ENCODE peak calls at places on chromosomes 13 and 19, in nine cellular contexts. D is IMR-90, M is H1, Z is prostate gland, W is breast epithelium, E is adrenal gland, Q is upper lobe of left lung, X is uterus, C is GM12892. K is an unnamed sample.

GRCh38 chr13:77477299-77477848 is 58.1 kb upstream of the SCEL start:
- DNase-seq in E (no peak), Z (no peak), X (no peak), W (no peak), C (no peak), D (no peak), Q (no peak), M (no peak), K (no peak)

GRCh38 chr13:104641309-104641708 is 1575.1 kb upstream of the SLC10A2 start:
- DNase-seq in Q (no peak), W (no peak), M (no peak), D (peak; percentile 7), E (peak; percentile 76), X (no peak), Z (no peak), C (no peak), K (no peak)

GRCh38 chr13:38223093-38223492 is 126.6 kb upstream of the UFM1 start:
- DNase-seq in Z (no peak), M (peak; percentile 17), X (no peak), E (no peak), D (peak; percentile 1), Q (no peak), W (no peak), C (no peak), K (peak; percentile 3)

GRCh38 chr13:95530178-95530577 is 22.3 kb upstream of the CLDN10 start:
- DNase-seq in D (peak; percentile 5), C (no peak), Z (peak; percentile 52), M (no peak), Q (peak; percentile 84), E (no peak), W (no peak), X (no peak), K (no peak)

GRCh38 chr19:17330546-17331253 is 4.0 kb downstream of the ANO8 start:
- DNase-seq in E (no peak), C (no peak), D (no peak), X (no peak), W (no peak), Z (no peak), Q (no peak), M (no peak), K (no peak)

GRCh38 chr13:51148952-51149573 is 38.0 kb upstream of the C13orf42 start:
- DNase-seq in C (no peak), M (peak; percentile 66), Z (peak; percentile 42), W (peak; percentile 30), E (peak; percentile 79), X (peak; percentile 38), Q (no peak), D (peak; percentile 45), K (peak; percentile 18)

GRCh38 chr19:54114340-54114826 is 1.1 kb downstream of the TFPT start:
- DNase-seq in Z (peak; percentile 33), C (no peak), Q (peak; percentile 72), X (no peak), E (no peak), W (no peak), D (peak; percentile 18), M (no peak), K (no peak)

GRCh38 chr19:31139871-31140505 is 209.2 kb downstream of the TSHZ3 start:
- DNase-seq in C (no peak), D (peak; percentile 90), Q (no peak), Z (no peak), E (no peak), M (no peak), W (no peak), X (no peak), K (no peak)

GRCh38 chr13:59982631-59983382 is 180.9 kb downstream of the DIAPH3 start:
- DNase-seq in W (no peak), Q (no peak), C (no peak), E (no peak), X (no peak), M (no peak), Z (no peak), D (peak; percentile 38), K (peak; percentile 28)

GRCh38 chr19:6086081-6086858 is 24.0 kb downstream of the RFX2 start:
- DNase-seq in X (no peak), Q (no peak), M (no peak), Z (no peak), D (peak; percentile 71), W (no peak), E (no peak), C (no peak), K (no peak)

GRCh38 chr19:6090634-6091033 is 19.7 kb downstream of the RFX2 start:
- DNase-seq in X (no peak), Z (no peak), D (no peak), W (no peak), E (no peak), M (no peak), Q (no peak), C (no peak), K (no peak)

GRCh38 chr19:6084821-6085220 is 25.5 kb downstream of the RFX2 start:
- DNase-seq in E (no peak), D (no peak), C (no peak), M (no peak), Q (no peak), X (no peak), Z (no peak), W (no peak), K (no peak)

GRCh38 chr19:6088677-6089063 is 21.6 kb downstream of the RFX2 start:
- DNase-seq in X (no peak), M (no peak), Z (no peak), E (no peak), D (peak; percentile 49), C (no peak), W (no peak), Q (no peak), K (no peak)

GRCh38 chr19:6087074-6087506 is 23.2 kb downstream of the RFX2 start:
- DNase-seq in W (no peak), D (no peak), Z (no peak), E (no peak), Q (no peak), C (no peak), M (no peak), X (no peak), K (no peak)
- TF ChIP-seq POLR2A in W (no peak), D (no peak), Z (no peak), E (no peak), Q (no peak), C (peak; percentile 51), M (no peak), X (no peak), K (no peak)

DNA sequence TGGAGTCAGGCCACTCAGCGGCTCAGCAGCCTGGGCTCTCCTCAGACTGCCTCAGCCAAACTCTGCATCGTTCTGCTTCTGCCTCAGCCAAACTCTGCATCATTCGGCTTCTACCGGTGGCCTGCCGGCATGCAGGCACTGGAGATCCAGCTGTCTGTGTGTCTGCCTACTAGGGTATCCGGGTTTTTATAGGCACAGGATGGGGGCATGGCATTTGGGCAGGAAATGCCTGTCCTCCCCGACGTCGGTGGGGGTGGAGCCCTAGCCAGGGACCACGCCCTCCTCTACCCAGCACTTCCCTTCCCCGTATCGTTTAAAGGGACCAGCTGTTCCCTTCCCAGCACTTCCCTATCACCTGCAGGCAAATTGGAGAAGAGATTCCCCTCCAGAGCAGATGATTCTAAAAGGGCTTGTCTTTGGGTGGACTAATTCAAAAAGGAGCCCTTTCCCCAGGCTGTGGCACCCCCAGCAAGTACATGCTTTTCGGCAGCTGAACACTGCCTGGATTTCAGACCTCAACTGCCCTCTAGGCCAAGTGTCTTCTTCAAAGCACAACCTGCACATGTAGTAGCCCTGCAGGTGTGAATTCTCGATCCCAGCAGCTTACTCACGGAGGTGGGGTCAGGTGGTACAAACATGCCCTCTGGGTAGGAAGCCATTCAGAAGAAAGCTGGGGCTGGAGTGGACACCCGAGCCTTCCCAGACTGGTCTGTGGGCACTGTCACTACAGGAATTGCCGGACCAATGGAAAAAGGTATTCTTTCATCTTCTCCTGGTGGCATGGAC is 25.5 kb upstream of the GPR12 start:
- DNase-seq in E (no peak), W (no peak), D (no peak), C (no peak), Q (peak; percentile 27), Z (no peak), X (no peak), M (no peak), K (no peak)
- TF ChIP-seq POLR2A in E (no peak), W (no peak), D (no peak), C (no peak), Q (no peak), Z (no peak), X (no peak), M (peak; percentile 60), K (peak; percentile 39)

GRCh38 chr13:41193919-41194824 is at the start of gene KBTBD7:
- DNase-seq in D (peak; percentile 98), Z (peak; percentile 90), C (peak; percentile 73), E (peak; percentile 96), W (peak; percentile 85), Q (peak; percentile 97), X (peak; percentile 96), M (peak; percentile 85), K (peak; percentile 93)
- TF ChIP-seq POLR2A in D (peak; percentile 67), Z (peak; percentile 50), C (peak; percentile 62), E (peak; percentile 84), W (peak; percentile 35), Q (peak; percentile 74), X (peak; percentile 74), M (peak; percentile 90), K (peak; percentile 73)

GRCh38 chr13:113608246-113608635 is 23.7 kb downstream of the TFDP1 start:
- DNase-seq in D (no peak), C (no peak), E (no peak), Q (no peak), M (no peak), Z (no peak), W (no peak), X (no peak), K (no peak)
- TF ChIP-seq POLR2A in D (no peak), C (no peak), E (no peak), Q (no peak), M (no peak), Z (no peak), W (no peak), X (no peak), K (no peak)

GRCh38 chr19:42076375-42076944 is 494 bp downstream of the ZNF574 start:
- DNase-seq in W (peak; percentile 37), Q (no peak), E (peak; percentile 64), X (no peak), M (no peak), Z (no peak), C (no peak), D (no peak), K (no peak)
- TF ChIP-seq POLR2A in W (no peak), Q (no peak), E (no peak), X (no peak), M (no peak), Z (no peak), C (no peak), D (no peak), K (no peak)

GRCh38 chr13:39787086-39787487 is 131.6 kb downstream of the COG6 start:
- DNase-seq in E (no peak), Q (no peak), X (no peak), D (no peak), Z (no peak), C (no peak), W (no peak), M (no peak), K (no peak)
- TF ChIP-seq POLR2A in E (no peak), Q (no peak), X (no peak), D (no peak), Z (no peak), C (no peak), W (no peak), M (no peak), K (no peak)

GRCh38 chr19:2540646-2541454 is 64.9 kb downstream of the GADD45B start:
- DNase-seq in D (peak; percentile 97), X (peak; percentile 86), C (no peak), E (peak; percentile 93), Z (peak; percentile 94), Q (peak; percentile 93), W (peak; percentile 98), M (peak; percentile 96), K (no peak)
- TF ChIP-seq POLR2A in D (peak; percentile 74), X (peak; percentile 27), C (no peak), E (peak; percentile 60), Z (peak; percentile 18), Q (peak; percentile 31), W (no peak), M (peak; percentile 68), K (no peak)